ENCODE peak calls at places on chromosomes 1 and 21, in nine cellular contexts. R is dorsolateral prefrontal cortex; E is HCT116; K is ovary; O is CD8-positive, alpha-beta T cell; T is tibial nerve; Y is OCI-LY7; I is psoas muscle; X is esophagus squamous epithelium. S is an unnamed sample.

GRCh38 chr21:16587671-16588379 is 858.0 kb downstream of the USP25 start:
- DNase-seq in R (peak), E (no peak), K (peak), O (no peak), T (no peak), I (no peak), Y (no peak), X (no peak), S (no peak)

GRCh38 chr1:17878837-17879236 is 123.7 kb downstream of the ACTL8 start:
- DNase-seq in T (no peak), Y (no peak), E (no peak), I (no peak), R (no peak), X (no peak), O (no peak), K (no peak), S (no peak)

GRCh38 chr1:17866451-17867029 is 111.4 kb downstream of the ACTL8 start:
- DNase-seq in T (no peak), O (no peak), I (no peak), K (no peak), R (no peak), X (no peak), Y (no peak), E (no peak), S (no peak)

GRCh38 chr1:235923466-235924008 is 56.8 kb upstream of the LYST start:
- DNase-seq in E (no peak), Y (no peak), R (no peak), K (no peak), X (no peak), T (no peak), I (no peak), O (peak), S (no peak)

GRCh38 chr21:32908529-32908928 is 117.2 kb upstream of the OLIG2 start:
- DNase-seq in Y (no peak), E (no peak), T (no peak), K (no peak), R (no peak), I (no peak), X (no peak), O (no peak), S (no peak)

GRCh38 chr1:157955860-157956259 is 37.6 kb upstream of the KIRREL1 start:
- DNase-seq in R (no peak), X (no peak), Y (no peak), T (no peak), O (no peak), I (no peak), E (no peak), K (no peak), S (peak)

GRCh38 chr1:98086156-98086555 is 165.3 kb upstream of the DPYD start:
- DNase-seq in X (no peak), O (no peak), R (no peak), T (no peak), K (no peak), Y (no peak), I (no peak), E (no peak), S (no peak)

GRCh38 chr1:62687421-62687902 is 724 bp downstream of the DOCK7 start:
- DNase-seq in R (no peak), I (peak), Y (peak), K (peak), X (no peak), T (no peak), E (no peak), O (peak), S (no peak)

GRCh38 chr1:43716559-43717281 is 9.4 kb downstream of the ST3GAL3 start:
- DNase-seq in K (no peak), I (no peak), X (no peak), O (no peak), Y (no peak), E (no peak), R (no peak), T (no peak), S (no peak)
- H3K27ac ChIP-seq in K (no peak), I (peak), X (peak), O (no peak), Y (no peak), E (no peak), R (no peak), T (no peak), S (no peak)

GRCh38 chr1:29648026-29648425 is 411.7 kb downstream of the PTPRU start:
- DNase-seq in Y (no peak), K (no peak), R (no peak), E (no peak), I (no peak), T (no peak), O (peak), X (no peak), S (no peak)

GRCh38 chr1:29647581-29647980 is 411.3 kb downstream of the PTPRU start:
- DNase-seq in E (no peak), I (no peak), O (no peak), K (no peak), T (no peak), X (no peak), R (no peak), Y (no peak), S (no peak)

GRCh38 chr1:29649375-29650040 is 413.2 kb downstream of the PTPRU start:
- DNase-seq in Y (no peak), X (no peak), O (peak), I (no peak), K (no peak), T (no peak), E (no peak), R (no peak), S (no peak)

GRCh38 chr1:29650041-29650400 is 413.7 kb downstream of the PTPRU start:
- DNase-seq in K (no peak), Y (no peak), O (no peak), T (no peak), X (no peak), E (no peak), R (no peak), I (no peak), S (no peak)

GRCh38 chr1:29648798-29649374 is 412.6 kb downstream of the PTPRU start:
- DNase-seq in K (no peak), X (no peak), T (no peak), O (peak), E (no peak), Y (no peak), I (no peak), R (no peak), S (peak)
- H3K27ac ChIP-seq in K (no peak), X (no peak), T (no peak), O (no peak), E (no peak), Y (no peak), I (no peak), R (no peak), S (no peak)

GRCh38 chr1:221948459-221948858 is 206.6 kb upstream of the DUSP10 start:
- DNase-seq in X (no peak), Y (no peak), O (no peak), T (no peak), K (no peak), R (no peak), I (no peak), E (no peak), S (no peak)
- H3K27ac ChIP-seq in X (no peak), Y (no peak), O (no peak), T (no peak), K (no peak), R (no peak), I (no peak), E (no peak), S (no peak)

GRCh38 chr1:155014709-155015508 is 12.3 kb downstream of the ZBTB7B start:
- DNase-seq in X (no peak), I (no peak), K (peak), R (no peak), E (no peak), O (no peak), T (no peak), Y (no peak), S (peak)

GRCh38 chr1:155015527-155016230 is 13.1 kb downstream of the ZBTB7B start:
- DNase-seq in I (no peak), E (no peak), R (no peak), K (peak), O (no peak), X (no peak), T (no peak), Y (no peak), S (no peak)

GRCh38 chr1:155012760-155013602 is 10.4 kb downstream of the ZBTB7B start:
- DNase-seq in I (no peak), Y (no peak), X (no peak), K (no peak), T (no peak), O (no peak), R (no peak), E (no peak), S (no peak)

GRCh38 chr1:155012052-155012546 is 9.5 kb downstream of the ZBTB7B start:
- DNase-seq in K (peak), E (peak), R (peak), I (peak), Y (no peak), O (no peak), T (peak), X (no peak), S (no peak)

DNA sequence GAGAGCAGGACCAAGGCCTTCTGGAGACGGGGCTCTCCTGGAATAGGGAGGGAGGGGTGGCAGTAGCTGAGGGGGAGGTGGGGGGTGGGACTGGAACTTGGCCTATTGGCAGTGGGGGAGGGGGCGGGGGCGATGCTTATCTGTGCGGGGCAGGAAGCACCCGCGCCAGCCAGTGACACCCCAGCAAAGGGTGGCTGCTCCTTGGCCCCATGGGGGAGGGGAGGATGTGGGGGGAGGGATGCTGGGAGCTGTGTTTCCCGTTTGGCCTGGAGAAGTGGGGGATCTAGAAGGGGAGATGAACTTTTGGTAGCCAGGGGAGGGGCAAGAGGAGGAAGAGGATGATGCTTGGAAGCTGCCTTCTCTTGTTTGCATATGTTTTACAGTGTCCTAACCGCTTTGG is 11.0 kb downstream of the ZBTB7B start:
- DNase-seq in I (no peak), K (peak), R (no peak), X (no peak), E (no peak), T (no peak), O (no peak), Y (no peak), S (no peak)
- H3K27ac ChIP-seq in I (no peak), K (no peak), R (peak), X (peak), E (no peak), T (peak), O (no peak), Y (peak), S (peak)

GRCh38 chr1:118862755-118863154 is 125.4 kb downstream of the TBX15 start:
- DNase-seq in E (no peak), K (no peak), Y (no peak), O (no peak), X (no peak), I (no peak), R (no peak), T (no peak), S (no peak)

GRCh38 chr1:118871510-118872240 is 116.5 kb downstream of the TBX15 start:
- DNase-seq in Y (no peak), X (no peak), T (no peak), K (no peak), O (no peak), R (no peak), I (no peak), E (no peak), S (no peak)

GRCh38 chr1:118866330-118866729 is 121.8 kb downstream of the TBX15 start:
- DNase-seq in T (no peak), Y (no peak), E (no peak), K (no peak), X (no peak), R (no peak), I (no peak), O (no peak), S (no peak)

GRCh38 chr1:118863688-118864087 is 124.5 kb downstream of the TBX15 start:
- DNase-seq in R (no peak), O (no peak), K (no peak), E (no peak), T (no peak), X (no peak), Y (no peak), I (no peak), S (no peak)

GRCh38 chr1:118868387-118868786 is 119.8 kb downstream of the TBX15 start:
- DNase-seq in E (no peak), O (no peak), Y (no peak), I (no peak), R (no peak), X (no peak), T (no peak), K (no peak), S (no peak)
- H3K27ac ChIP-seq in E (no peak), O (no peak), Y (no peak), I (no peak), R (no peak), X (no peak), T (no peak), K (no peak), S (no peak)

DNA sequence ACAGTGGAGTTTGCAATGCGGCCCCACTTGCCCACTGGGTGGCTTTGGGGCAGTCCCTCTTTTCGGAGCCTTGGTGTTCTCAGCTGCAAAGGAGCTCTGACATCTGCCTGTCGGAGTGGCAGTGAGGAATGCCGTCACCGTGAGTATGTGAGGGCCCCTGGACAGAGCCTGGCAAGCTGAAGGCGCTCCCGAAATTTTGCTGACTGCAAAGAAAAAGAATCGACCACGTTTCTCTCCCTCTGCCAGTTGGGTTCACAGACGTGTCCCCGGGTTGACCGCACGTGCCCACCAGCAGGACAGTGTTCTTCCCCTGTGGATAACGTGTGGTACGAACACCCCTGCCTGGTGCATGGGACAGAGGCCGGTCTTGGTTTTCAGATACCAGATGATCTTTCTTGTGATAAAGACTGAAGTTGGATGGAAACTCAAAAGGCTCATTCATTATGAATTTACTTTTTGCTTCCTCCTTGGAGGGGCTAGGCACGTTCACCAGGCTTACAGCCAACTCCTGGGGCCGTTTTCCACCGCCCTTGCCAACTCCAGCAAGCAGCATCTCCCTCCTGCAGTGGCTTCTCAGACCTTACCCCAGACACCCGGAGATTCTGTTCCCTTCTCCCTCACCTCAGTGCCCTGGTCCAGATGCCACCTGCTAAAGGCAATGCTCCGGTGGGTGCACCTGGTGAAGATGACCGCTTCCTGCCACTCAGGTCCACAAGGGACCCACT is 29.7 kb downstream of the ECE1 start:
- DNase-seq in R (no peak), E (no peak), X (no peak), I (no peak), K (no peak), Y (peak), O (no peak), T (no peak), S (no peak)
- H3K27ac ChIP-seq in R (peak), E (no peak), X (peak), I (peak), K (peak), Y (no peak), O (no peak), T (peak), S (peak)

S was measured in upper lobe of left lung.